ENCODE peak calls at places on chromosome 22, in eight cellular contexts. One of them, this sample, is unnamed.

GRCh38 chr22:22820626-22821025 is 67.0 kb upstream of the IGLL5 start:
- DNase-seq in A549: no peak
- DNase-seq in HL-60: no peak
- DNase-seq in dorsolateral prefrontal cortex: no peak
- DNase-seq in kidney: no peak
- DNase-seq in GM23338: no peak
- DNase-seq in heart left ventricle: no peak
- DNase-seq in IMR-90: no peak
- DNase-seq in this sample: no peak

GRCh38 chr22:33666661-33667619 is 253.3 kb downstream of the LARGE1 start:
- DNase-seq in A549: no peak
- DNase-seq in HL-60: no peak
- DNase-seq in dorsolateral prefrontal cortex: no peak
- DNase-seq in kidney: no peak
- DNase-seq in GM23338: peak; percentile 60
- DNase-seq in heart left ventricle: no peak
- DNase-seq in IMR-90: no peak
- DNase-seq in this sample: peak; percentile 20

GRCh38 chr22:46162285-46162684 is 12.0 kb downstream of the PPARA start:
- DNase-seq in A549: no peak
- DNase-seq in HL-60: no peak
- DNase-seq in dorsolateral prefrontal cortex: no peak
- DNase-seq in kidney: no peak
- DNase-seq in GM23338: no peak
- DNase-seq in heart left ventricle: no peak
- DNase-seq in IMR-90: no peak
- DNase-seq in this sample: no peak

GRCh38 chr22:30017375-30017774 is 62.9 kb upstream of the HORMAD2 start:
- DNase-seq in A549: no peak
- DNase-seq in HL-60: no peak
- DNase-seq in dorsolateral prefrontal cortex: no peak
- DNase-seq in kidney: no peak
- DNase-seq in GM23338: no peak
- DNase-seq in heart left ventricle: no peak
- DNase-seq in IMR-90: peak; percentile 62
- DNase-seq in this sample: no peak

GRCh38 chr22:22565991-22566390 is 6.9 kb upstream of the PRAME start:
- DNase-seq in A549: peak; percentile 4
- DNase-seq in HL-60: no peak
- DNase-seq in dorsolateral prefrontal cortex: no peak
- DNase-seq in kidney: no peak
- DNase-seq in GM23338: no peak
- DNase-seq in heart left ventricle: no peak
- DNase-seq in IMR-90: peak; percentile 44
- DNase-seq in this sample: no peak

GRCh38 chr22:41296826-41297667 is 4.3 kb upstream of the ZC3H7B start:
- DNase-seq in A549: no peak
- DNase-seq in HL-60: no peak
- DNase-seq in dorsolateral prefrontal cortex: no peak
- DNase-seq in kidney: no peak
- DNase-seq in GM23338: no peak
- DNase-seq in heart left ventricle: no peak
- DNase-seq in IMR-90: no peak
- DNase-seq in this sample: no peak

GRCh38 chr22:32905400-32905799 is 103.9 kb downstream of the TIMP3 start:
- DNase-seq in A549: no peak
- DNase-seq in HL-60: no peak
- DNase-seq in dorsolateral prefrontal cortex: no peak
- DNase-seq in kidney: no peak
- DNase-seq in GM23338: no peak
- DNase-seq in heart left ventricle: peak; percentile 35
- DNase-seq in IMR-90: no peak
- DNase-seq in this sample: no peak

GRCh38 chr22:29567338-29567737 is 13.6 kb downstream of the NIPSNAP1 start:
- DNase-seq in A549: no peak
- DNase-seq in HL-60: no peak
- DNase-seq in dorsolateral prefrontal cortex: no peak
- DNase-seq in kidney: no peak
- DNase-seq in GM23338: no peak
- DNase-seq in heart left ventricle: no peak
- DNase-seq in IMR-90: no peak
- DNase-seq in this sample: no peak

GRCh38 chr22:41127447-41127846 is 35.1 kb downstream of the EP300 start:
- DNase-seq in A549: no peak
- DNase-seq in HL-60: no peak
- DNase-seq in dorsolateral prefrontal cortex: no peak
- DNase-seq in kidney: no peak
- DNase-seq in GM23338: no peak
- DNase-seq in heart left ventricle: no peak
- DNase-seq in IMR-90: no peak
- DNase-seq in this sample: no peak

GRCh38 chr22:25153961-25154685 is 45.5 kb upstream of the CRYBB3 start:
- DNase-seq in A549: no peak
- DNase-seq in HL-60: no peak
- DNase-seq in dorsolateral prefrontal cortex: no peak
- DNase-seq in kidney: no peak
- DNase-seq in GM23338: peak; percentile 54
- DNase-seq in heart left ventricle: peak; percentile 82
- DNase-seq in IMR-90: no peak
- DNase-seq in this sample: peak; percentile 78

GRCh38 chr22:50191041-50191740 is 5.5 kb downstream of the TRABD start:
- DNase-seq in A549: no peak
- DNase-seq in HL-60: peak; percentile 86
- DNase-seq in dorsolateral prefrontal cortex: no peak
- DNase-seq in kidney: peak; percentile 87
- DNase-seq in GM23338: no peak
- DNase-seq in heart left ventricle: peak; percentile 62
- DNase-seq in IMR-90: no peak
- DNase-seq in this sample: peak; percentile 49

GRCh38 chr22:32880906-32881596 is 79.5 kb downstream of the TIMP3 start:
- DNase-seq in A549: no peak
- DNase-seq in HL-60: no peak
- DNase-seq in dorsolateral prefrontal cortex: no peak
- DNase-seq in kidney: peak; percentile 95
- DNase-seq in GM23338: no peak
- DNase-seq in heart left ventricle: peak; percentile 94
- DNase-seq in IMR-90: peak; percentile 73
- DNase-seq in this sample: peak; percentile 56

GRCh38 chr22:40121463-40121862 is 56.3 kb upstream of the TNRC6B start:
- DNase-seq in A549: no peak
- DNase-seq in HL-60: no peak
- DNase-seq in dorsolateral prefrontal cortex: no peak
- DNase-seq in kidney: no peak
- DNase-seq in GM23338: no peak
- DNase-seq in heart left ventricle: no peak
- DNase-seq in IMR-90: no peak
- DNase-seq in this sample: no peak

GRCh38 chr22:31625661-31626426 is 36.2 kb downstream of the PISD start:
- DNase-seq in A549: no peak
- DNase-seq in HL-60: no peak
- DNase-seq in dorsolateral prefrontal cortex: peak; percentile 84
- DNase-seq in kidney: no peak
- DNase-seq in GM23338: peak; percentile 95
- DNase-seq in heart left ventricle: peak; percentile 52
- DNase-seq in IMR-90: peak; percentile 19
- DNase-seq in this sample: peak; percentile 38

GRCh38 chr22:38751422-38752346 is 4.1 kb downstream of the SUN2 start:
- DNase-seq in A549: no peak
- DNase-seq in HL-60: peak; percentile 78
- DNase-seq in dorsolateral prefrontal cortex: no peak
- DNase-seq in kidney: peak; percentile 87
- DNase-seq in GM23338: no peak
- DNase-seq in heart left ventricle: peak; percentile 64
- DNase-seq in IMR-90: no peak
- DNase-seq in this sample: peak; percentile 52

GRCh38 chr22:38937541-38937940 is 19.9 kb upstream of the APOBEC3A start:
- DNase-seq in A549: no peak
- DNase-seq in HL-60: no peak
- DNase-seq in dorsolateral prefrontal cortex: no peak
- DNase-seq in kidney: peak; percentile 28
- DNase-seq in GM23338: no peak
- DNase-seq in heart left ventricle: no peak
- DNase-seq in IMR-90: no peak
- DNase-seq in this sample: no peak

GRCh38 chr22:39365406-39365782 is 15.6 kb downstream of the SYNGR1 start:
- DNase-seq in A549: no peak
- DNase-seq in HL-60: no peak
- DNase-seq in dorsolateral prefrontal cortex: no peak
- DNase-seq in kidney: no peak
- DNase-seq in GM23338: no peak
- DNase-seq in heart left ventricle: no peak
- DNase-seq in IMR-90: no peak
- DNase-seq in this sample: no peak

GRCh38 chr22:33083212-33083611 is 25.0 kb upstream of the SYN3 start:
- DNase-seq in A549: no peak
- DNase-seq in HL-60: no peak
- DNase-seq in dorsolateral prefrontal cortex: no peak
- DNase-seq in kidney: no peak
- DNase-seq in GM23338: peak; percentile 36
- DNase-seq in heart left ventricle: no peak
- DNase-seq in IMR-90: no peak
- DNase-seq in this sample: no peak

DNA sequence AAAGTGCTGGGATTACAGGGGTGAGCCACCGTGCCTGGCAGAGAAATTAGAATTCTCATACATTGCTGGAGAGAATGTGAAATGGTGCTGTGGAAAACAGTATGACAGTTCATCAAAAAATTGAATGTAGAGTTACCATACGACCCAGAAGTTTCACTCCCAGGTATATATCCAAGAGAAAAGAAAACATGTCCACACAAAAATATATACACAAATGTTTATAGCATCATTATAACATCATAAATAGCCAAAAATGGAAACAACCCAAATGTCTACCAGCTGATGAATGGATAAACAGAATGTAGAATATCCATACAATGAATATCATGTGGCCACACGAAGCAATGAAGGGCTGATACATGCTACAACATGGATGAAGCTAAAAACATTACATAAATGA is 34.6 kb downstream of the MED15 start:
- DNase-seq in A549: no peak
- DNase-seq in HL-60: no peak
- DNase-seq in dorsolateral prefrontal cortex: no peak
- DNase-seq in kidney: no peak
- DNase-seq in GM23338: no peak
- DNase-seq in heart left ventricle: no peak
- DNase-seq in IMR-90: no peak
- DNase-seq in this sample: no peak
- H3K27ac ChIP-seq in A549: no peak overlapping the region
- H3K27ac ChIP-seq in HL-60: no peak overlapping the region
- H3K27ac ChIP-seq in dorsolateral prefrontal cortex: no peak overlapping the region
- H3K27ac ChIP-seq in kidney: no peak overlapping the region
- H3K27ac ChIP-seq in GM23338: no peak overlapping the region
- H3K27ac ChIP-seq in heart left ventricle: no peak overlapping the region
- H3K27ac ChIP-seq in IMR-90: no peak overlapping the region
- H3K27ac ChIP-seq in this sample: no peak overlapping the region

DNA sequence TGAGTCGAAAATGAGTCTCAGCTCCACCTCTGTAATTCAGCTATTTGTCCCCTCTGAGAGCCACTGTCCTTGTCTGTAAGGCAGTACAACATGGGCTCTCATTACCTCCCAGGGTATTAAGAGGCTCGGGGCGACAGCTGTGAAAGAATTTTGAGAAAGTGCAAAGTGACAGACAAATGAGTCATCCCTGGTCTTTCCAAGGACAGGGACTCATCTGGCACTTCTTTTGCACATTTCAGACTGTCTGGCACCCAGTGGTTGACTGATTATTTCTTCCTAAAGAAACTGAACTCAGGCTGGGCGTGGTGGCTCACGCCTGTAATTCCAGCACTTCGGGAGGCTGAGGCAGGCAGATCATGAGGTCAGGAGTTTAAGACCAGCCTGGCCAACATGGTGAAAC is 62.1 kb upstream of the ARFGAP3 start:
- DNase-seq in A549: peak; percentile 22
- DNase-seq in HL-60: no peak
- DNase-seq in dorsolateral prefrontal cortex: no peak
- DNase-seq in kidney: no peak
- DNase-seq in GM23338: no peak
- DNase-seq in heart left ventricle: no peak
- DNase-seq in IMR-90: no peak
- DNase-seq in this sample: no peak
- H3K27ac ChIP-seq in A549: peak overlapping the region; percentile 87
- H3K27ac ChIP-seq in HL-60: no peak overlapping the region
- H3K27ac ChIP-seq in dorsolateral prefrontal cortex: no peak overlapping the region
- H3K27ac ChIP-seq in kidney: no peak overlapping the region
- H3K27ac ChIP-seq in GM23338: no peak overlapping the region
- H3K27ac ChIP-seq in heart left ventricle: no peak overlapping the region
- H3K27ac ChIP-seq in IMR-90: no peak overlapping the region
- H3K27ac ChIP-seq in this sample: no peak overlapping the region

GRCh38 chr22:36522662-36523061 is 6.3 kb downstream of the EIF3D start:
- DNase-seq in A549: no peak
- DNase-seq in HL-60: no peak
- DNase-seq in dorsolateral prefrontal cortex: no peak
- DNase-seq in kidney: peak; percentile 17
- DNase-seq in GM23338: no peak
- DNase-seq in heart left ventricle: no peak
- DNase-seq in IMR-90: no peak
- DNase-seq in this sample: no peak

GRCh38 chr22:36528795-36529718 is at the start of gene EIF3D:
- DNase-seq in A549: peak; percentile 99
- DNase-seq in HL-60: peak; percentile 100
- DNase-seq in dorsolateral prefrontal cortex: peak; percentile 96
- DNase-seq in kidney: peak; percentile 100
- DNase-seq in GM23338: peak; percentile 99
- DNase-seq in heart left ventricle: peak; percentile 99
- DNase-seq in IMR-90: peak; percentile 99
- DNase-seq in this sample: peak; percentile 99

GRCh38 chr22:36532466-36532865 is 3.5 kb upstream of the EIF3D start:
- DNase-seq in A549: no peak
- DNase-seq in HL-60: no peak
- DNase-seq in dorsolateral prefrontal cortex: no peak
- DNase-seq in kidney: no peak
- DNase-seq in GM23338: no peak
- DNase-seq in heart left ventricle: no peak
- DNase-seq in IMR-90: no peak
- DNase-seq in this sample: no peak

GRCh38 chr22:36528336-36528735 is 630 bp downstream of the EIF3D start:
- DNase-seq in A549: no peak
- DNase-seq in HL-60: no peak
- DNase-seq in dorsolateral prefrontal cortex: no peak
- DNase-seq in kidney: no peak
- DNase-seq in GM23338: no peak
- DNase-seq in heart left ventricle: no peak
- DNase-seq in IMR-90: no peak
- DNase-seq in this sample: no peak
- H3K27ac ChIP-seq in A549: peak overlapping the region; percentile 100
- H3K27ac ChIP-seq in HL-60: peak overlapping the region; percentile 95
- H3K27ac ChIP-seq in dorsolateral prefrontal cortex: peak overlapping the region; percentile 97
- H3K27ac ChIP-seq in kidney: peak overlapping the region; percentile 52
- H3K27ac ChIP-seq in GM23338: peak overlapping the region; percentile 99
- H3K27ac ChIP-seq in heart left ventricle: peak overlapping the region; percentile 86
- H3K27ac ChIP-seq in IMR-90: peak overlapping the region; percentile 81
- H3K27ac ChIP-seq in this sample: peak overlapping the region; percentile 95

DNA sequence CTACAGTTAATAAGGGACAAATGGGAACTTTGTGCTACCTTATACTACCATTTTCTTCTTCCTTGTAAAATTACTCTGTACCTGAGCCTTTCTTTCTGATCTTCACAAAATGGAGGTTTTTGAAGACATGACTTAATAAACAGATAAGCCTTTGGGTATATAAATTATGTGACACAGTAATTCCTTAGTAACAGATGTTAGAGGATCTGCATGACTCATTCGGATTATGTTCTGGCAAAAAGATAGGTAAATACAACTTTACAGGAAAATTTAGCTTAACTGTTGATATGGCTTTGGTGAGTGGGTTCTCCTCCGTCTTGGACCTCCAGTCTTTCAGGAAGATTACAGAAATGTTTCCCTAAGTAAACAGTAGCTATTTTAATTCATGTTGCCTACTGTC is 61.8 kb downstream of the BID start:
- DNase-seq in A549: no peak
- DNase-seq in HL-60: no peak
- DNase-seq in dorsolateral prefrontal cortex: no peak
- DNase-seq in kidney: no peak
- DNase-seq in GM23338: no peak
- DNase-seq in heart left ventricle: no peak
- DNase-seq in IMR-90: peak; percentile 77
- DNase-seq in this sample: no peak
- H3K27ac ChIP-seq in A549: no peak overlapping the region
- H3K27ac ChIP-seq in HL-60: no peak overlapping the region
- H3K27ac ChIP-seq in dorsolateral prefrontal cortex: no peak overlapping the region
- H3K27ac ChIP-seq in kidney: no peak overlapping the region
- H3K27ac ChIP-seq in GM23338: no peak overlapping the region
- H3K27ac ChIP-seq in heart left ventricle: no peak overlapping the region
- H3K27ac ChIP-seq in IMR-90: no peak overlapping the region
- H3K27ac ChIP-seq in this sample: no peak overlapping the region

This sample was measured in colonic mucosa.